ENCODE peak calls at places on chromosomes 6 and 20, in five cellular contexts. I is aorta, L is cardiac fibroblast, F is NCI-H1092 treated with DMSO at 0.1 percent for 48 hours, C is EL. E is an unnamed sample.

GRCh38 chr6:20319520-20320357 is 81.9 kb upstream of the E2F3 start:
- DNase-seq in L (no peak), I (no peak), F (no peak), C (no peak), E (no peak)

GRCh38 chr6:15960740-15961629 is 167.9 kb upstream of the MYLIP start:
- DNase-seq in L (no peak), F (no peak), C (no peak), I (no peak), E (no peak)

GRCh38 chr6:167579786-167580370 is 246.8 kb upstream of the AFDN start:
- DNase-seq in I (no peak), L (no peak), F (no peak), C (no peak), E (no peak)

GRCh38 chr6:134925800-134926199 is 24.1 kb downstream of the ALDH8A1 start:
- DNase-seq in C (peak; percentile 76), L (peak; percentile 72), F (no peak), I (no peak), E (no peak)

GRCh38 chr6:44304282-44305199 is 8.6 kb downstream of the AARS2 start:
- DNase-seq in F (peak; percentile 37), L (peak; percentile 54), I (peak; percentile 75), C (peak; percentile 41), E (no peak)

GRCh38 chr6:21935561-21936028 is 342.0 kb downstream of the SOX4 start:
- DNase-seq in L (peak; percentile 78), C (peak; percentile 60), I (no peak), F (no peak), E (no peak)

GRCh38 chr20:25223765-25224720 is 23.8 kb upstream of the PYGB start:
- DNase-seq in L (no peak), F (no peak), C (no peak), I (no peak), E (no peak)

GRCh38 chr6:169141706-169142705 is 111.6 kb downstream of the THBS2 start:
- DNase-seq in C (no peak), F (no peak), L (peak; percentile 32), I (no peak), E (no peak)

GRCh38 chr20:12838261-12838866 is 170.4 kb upstream of the SPTLC3 start:
- DNase-seq in C (no peak), I (no peak), F (no peak), L (no peak), E (no peak)

GRCh38 chr6:163354779-163355431 is 59.6 kb upstream of the QKI start:
- DNase-seq in F (no peak), I (peak; percentile 80), L (peak; percentile 63), C (peak; percentile 45), E (no peak)

GRCh38 chr6:36615018-36615761 is 21.0 kb downstream of the SRSF3 start:
- DNase-seq in C (peak; percentile 70), L (peak; percentile 84), I (no peak), F (peak; percentile 27), E (peak; percentile 15)

GRCh38 chr20:12171927-12172581 is 254.4 kb downstream of the BTBD3 start:
- DNase-seq in F (peak; percentile 84), I (no peak), L (peak; percentile 83), C (no peak), E (peak; percentile 68)

GRCh38 chr20:46823753-46824152 is 70.9 kb upstream of the EYA2 start:
- DNase-seq in L (no peak), I (no peak), C (no peak), F (no peak), E (no peak)

GRCh38 chr6:71383476-71383875 is 94.9 kb downstream of the OGFRL1 start:
- DNase-seq in C (no peak), F (no peak), I (no peak), L (no peak), E (no peak)

GRCh38 chr6:90483116-90483839 is 103.6 kb downstream of the MAP3K7 start:
- DNase-seq in I (no peak), L (peak; percentile 50), F (no peak), C (peak; percentile 21), E (no peak)

GRCh38 chr6:89298680-89299450 is 16.2 kb downstream of the GABRR2 start:
- DNase-seq in F (no peak), C (peak; percentile 75), I (no peak), L (peak; percentile 74), E (peak; percentile 21)

GRCh38 chr6:152575621-152576150 is 61.5 kb downstream of the SYNE1 start:
- DNase-seq in L (peak; percentile 72), C (peak; percentile 12), F (no peak), I (no peak), E (no peak)

E was measured in NCI-H774.